ENCODE peak calls at places on chromosomes 16 and 17, in six cellular contexts. S, D, C, A, N and K are unnamed samples.

GRCh38 chr17:40873255-40873654 is 6.2 kb upstream of the KRT12 start:
- DNase-seq in D (no peak), N (no peak), C (no peak), S (no peak), A (no peak), K (no peak)

GRCh38 chr17:77036841-77037381 is 103.9 kb upstream of the SEC14L1 start:
- DNase-seq in C (no peak), S (no peak), N (no peak), A (peak), D (no peak), K (no peak)

GRCh38 chr16:56269276-56269675 is 78.0 kb downstream of the GNAO1 start:
- DNase-seq in S (no peak), D (no peak), N (no peak), C (no peak), A (no peak), K (no peak)

GRCh38 chr17:64491995-64492394 is 4.9 kb downstream of the POLG2 start:
- DNase-seq in D (no peak), C (no peak), N (no peak), A (peak), S (no peak), K (no peak)

GRCh38 chr16:4358831-4359561 is 7.9 kb upstream of the PAM16 start:
- DNase-seq in N (peak), C (peak), D (peak), A (no peak), S (peak), K (peak)

GRCh38 chr16:68737046-68737729 is at the start of gene CDH1:
- DNase-seq in S (peak), D (peak), C (no peak), N (peak), A (no peak), K (peak)

GRCh38 chr17:73126716-73127473 is 34.4 kb upstream of the SLC39A11 start:
- DNase-seq in S (no peak), A (peak), C (no peak), D (no peak), N (no peak), K (no peak)

GRCh38 chr17:47604268-47604927 is 45.3 kb upstream of the KPNB1 start:
- DNase-seq in N (no peak), S (no peak), A (peak), C (no peak), D (no peak), K (no peak)

GRCh38 chr16:20940864-20941634 is 40.5 kb downstream of the LYRM1 start:
- DNase-seq in S (no peak), C (no peak), D (peak), N (no peak), A (no peak), K (no peak)

GRCh38 chr16:11700264-11701029 is 32.2 kb downstream of the SNN start:
- DNase-seq in C (no peak), N (no peak), S (no peak), D (no peak), A (no peak), K (no peak)

GRCh38 chr17:62968445-62968923 is 2.4 kb downstream of the TANC2 start:
- DNase-seq in D (peak), S (peak), A (peak), N (peak), C (peak), K (peak)

GRCh38 chr17:33292184-33292980 is 713 bp downstream of the ASIC2 start:
- DNase-seq in C (peak), D (no peak), A (peak), S (peak), N (peak), K (peak)

GRCh38 chr16:67959520-67959919 is 8.9 kb downstream of the SLC12A4 start:
- DNase-seq in A (peak), C (no peak), N (no peak), S (no peak), D (no peak), K (no peak)

GRCh38 chr16:20260215-20261009 is 66.9 kb downstream of the GP2 start:
- DNase-seq in C (no peak), S (no peak), N (no peak), D (no peak), A (no peak), K (no peak)

GRCh38 chr17:37813753-37814152 is 68.9 kb upstream of the HNF1B start:
- DNase-seq in N (no peak), S (no peak), A (peak), D (no peak), C (no peak), K (peak)

GRCh38 chr17:48639136-48639535 is 13.0 kb upstream of the HOXB9 start:
- DNase-seq in N (no peak), S (no peak), D (no peak), A (no peak), C (no peak), K (peak)

GRCh38 chr17:30388321-30389179 is 9.8 kb downstream of the CPD start:
- DNase-seq in C (no peak), D (no peak), N (no peak), A (no peak), S (no peak), K (peak)

GRCh38 chr16:54324716-54325115 is 38.1 kb upstream of the IRX3 start:
- DNase-seq in D (no peak), N (no peak), C (no peak), A (no peak), S (no peak), K (no peak)

GRCh38 chr17:42312035-42312284 is 23.7 kb downstream of the STAT5A start:
- DNase-seq in C (no peak), S (no peak), D (no peak), A (no peak), N (no peak), K (no peak)

GRCh38 chr17:40490289-40490853 is 11.1 kb downstream of the TNS4 start:
- DNase-seq in A (peak), C (no peak), D (peak), S (no peak), N (no peak), K (peak)

GRCh38 chr16:80541306-80541694 is 507 bp downstream of the DYNLRB2 start:
- DNase-seq in N (no peak), A (no peak), S (no peak), D (no peak), C (no peak), K (peak)

GRCh38 chr17:57697891-57698708 is 47.0 kb downstream of the CCDC182 start:
- DNase-seq in A (no peak), N (no peak), C (no peak), S (no peak), D (no peak), K (peak)